ENCODE peak calls at places on chromosomes 13 and 19, in four cellular contexts. U is neuronal stem cell, F is K562, J is endodermal cell. T is an unnamed sample. For H3K4me1, the result is how much of the 10 kb centered on the place peaks cover.

GRCh38 chr13:95948646-95949045 is 104.6 kb downstream of the UGGT2 start:
- DNase-seq in U (no peak), F (no peak), J (no peak), T (no peak)

GRCh38 chr19:1672038-1672768 is 19.8 kb upstream of the TCF3 start:
- DNase-seq in U (no peak), F (peak), J (peak), T (peak)

GRCh38 chr13:76982051-76982450 is 9.8 kb upstream of the CLN5 start:
- DNase-seq in U (no peak), F (no peak), J (no peak), T (no peak)

GRCh38 chr13:31101511-31102170 is 60.1 kb downstream of the HSPH1 start:
- DNase-seq in U (no peak), F (no peak), J (no peak), T (no peak)

GRCh38 chr13:49776871-49777270 is 15.6 kb downstream of the KPNA3 start:
- DNase-seq in U (no peak), F (no peak), J (no peak), T (no peak)

GRCh38 chr13:94710881-94711560 is 1.3 kb downstream of the SOX21 start:
- DNase-seq in U (no peak), F (peak), J (peak), T (peak)

GRCh38 chr13:72180253-72180952 is 313.4 kb upstream of the DACH1 start:
- DNase-seq in U (no peak), F (no peak), J (peak), T (no peak)

GRCh38 chr19:6519289-6519688 is 11.5 kb upstream of the TNFSF9 start:
- DNase-seq in U (no peak), F (no peak), J (no peak), T (no peak)

GRCh38 chr19:7788178-7788932 is 25.3 kb downstream of the CLEC4M start:
- DNase-seq in U (no peak), F (no peak), J (peak), T (peak)

GRCh38 chr13:61275740-61276139 is 139.9 kb downstream of the PCDH20 start:
- DNase-seq in U (no peak), F (no peak), J (no peak), T (no peak)

GRCh38 chr19:44684892-44685847 is 13.8 kb upstream of the CEACAM16 start:
- DNase-seq in U (peak), F (peak), J (peak), T (no peak)

GRCh38 chr19:39237200-39238184 is 7.3 kb downstream of the IFNL3 start:
- DNase-seq in U (no peak), F (peak), J (peak), T (peak)

GRCh38 chr13:41458187-41458938 is 1.0 kb downstream of the RGCC start:
- DNase-seq in U (no peak), F (peak), J (peak), T (peak)

GRCh38 chr13:42924290-42924803 is 67.7 kb downstream of the EPSTI1 start:
- DNase-seq in U (no peak), F (no peak), J (no peak), T (no peak)

GRCh38 chr19:35539314-35539713 is 6.1 kb downstream of the GAPDHS start:
- DNase-seq in U (no peak), F (no peak), J (no peak), T (no peak)

GRCh38 chr13:94128430-94128829 is 351.1 kb downstream of the DCT start:
- DNase-seq in U (no peak), F (no peak), J (no peak), T (no peak)

GRCh38 chr19:5104871-5105351 is 136.0 kb downstream of the KDM4B start:
- DNase-seq in U (no peak), F (no peak), J (no peak), T (no peak)

GRCh38 chr19:6059396-6059947 is 50.8 kb downstream of the RFX2 start:
- DNase-seq in U (no peak), F (no peak), J (no peak), T (peak)

GRCh38 chr19:16170134-16170533 is 3.2 kb downstream of the CIB3 start:
- DNase-seq in U (no peak), F (no peak), J (no peak), T (no peak)

GRCh38 chr19:7540761-7541480 is 5.4 kb downstream of the PNPLA6 start:
- DNase-seq in U (no peak), F (peak), J (peak), T (no peak)

GRCh38 chr13:51125495-51126226 is 14.6 kb upstream of the C13orf42 start:
- DNase-seq in U (peak), F (peak), J (peak), T (no peak)

GRCh38 chr19:11375143-11375948 is 880 bp downstream of the SWSAP1 start:
- DNase-seq in U (no peak), F (no peak), J (peak), T (peak)

GRCh38 chr13:66635526-66635925 is 594.6 kb downstream of the PCDH9 start:
- DNase-seq in U (no peak), F (no peak), J (no peak), T (no peak)

GRCh38 chr19:13071444-13072205 is 31.0 kb downstream of the LYL1 start:
- DNase-seq in U (no peak), F (no peak), J (no peak), T (no peak)

GRCh38 chr19:17953316-17953801 is 13.5 kb upstream of the KCNN1 start:
- DNase-seq in U (no peak), F (no peak), J (no peak), T (no peak)

GRCh38 chr19:17951151-17952040 is 15.5 kb upstream of the KCNN1 start:
- DNase-seq in U (no peak), F (no peak), J (peak), T (no peak)

GRCh38 chr19:17950310-17951150 is 16.4 kb upstream of the KCNN1 start:
- DNase-seq in U (no peak), F (peak), J (peak), T (no peak)

GRCh38 chr19:17953869-17954268 is 13.0 kb upstream of the KCNN1 start:
- DNase-seq in U (no peak), F (peak), J (no peak), T (no peak)

GRCh38 chr19:17952041-17952976 is 14.6 kb upstream of the KCNN1 start:
- DNase-seq in U (no peak), F (peak), J (peak), T (no peak)
- H3K4me3 ChIP-seq in U (peak), F (peak), J (peak), T (no peak)

DNA sequence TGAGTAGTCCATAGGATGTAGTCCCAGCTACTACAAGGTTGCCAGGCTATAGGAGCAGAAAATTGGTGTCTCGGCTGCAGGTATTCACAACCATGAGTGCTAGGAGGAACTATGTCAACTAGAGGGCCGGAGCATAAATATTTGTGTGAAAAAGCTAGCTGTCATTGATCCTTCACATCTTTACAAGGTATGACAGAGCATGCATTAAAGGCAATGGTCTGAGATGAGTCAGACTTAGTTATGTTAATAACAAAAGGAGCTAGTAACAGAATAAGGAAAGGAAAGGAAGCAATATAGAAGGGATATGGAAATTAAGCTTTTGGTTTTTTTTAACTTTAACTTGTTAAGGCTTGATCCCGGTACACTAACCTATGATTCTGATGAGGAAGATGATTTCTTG is 40.9 kb upstream of the PSG9 start:
- DNase-seq in U (no peak), F (no peak), J (no peak), T (no peak)
- H3K9ac ChIP-seq in U (no peak), F (no peak), J (no peak), T (no peak)

GRCh38 chr13:102198418-102199322 is 203.2 kb downstream of the FGF14 start:
- DNase-seq in U (no peak), F (no peak), J (no peak), T (no peak)
- H3K4me1 ChIP-seq in U (under half), F (under half), J (under half), T (under half)

DNA sequence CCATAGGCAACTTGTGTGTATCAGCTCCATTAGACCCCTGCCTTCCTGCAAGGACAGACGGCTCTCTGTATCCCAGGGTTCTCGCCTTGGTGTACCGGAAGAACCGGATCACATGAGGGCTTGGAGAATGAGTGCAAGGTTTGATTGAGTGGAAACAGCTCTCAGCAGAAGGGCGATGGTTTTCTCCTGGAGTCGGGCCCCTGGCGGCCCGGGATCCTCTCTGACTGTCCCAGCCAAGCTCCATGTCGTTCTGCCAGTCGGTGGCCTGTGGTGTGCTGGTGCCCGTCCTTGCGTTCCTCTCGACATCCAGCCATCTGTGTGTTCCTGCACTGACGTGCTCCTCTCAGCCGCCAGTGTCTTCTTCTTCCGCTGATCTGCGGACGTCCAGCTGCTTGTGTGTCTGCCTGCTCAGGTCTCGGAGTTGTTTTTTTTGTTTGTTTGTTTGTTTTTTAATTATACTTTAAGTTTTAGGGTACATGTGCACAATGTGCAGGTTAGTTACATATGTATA is 16.1 kb downstream of the LILRB1 start:
- DNase-seq in U (no peak), F (no peak), J (no peak), T (no peak)
- H3K4me3 ChIP-seq in U (no peak), F (no peak), J (no peak), T (no peak)

GRCh38 chr13:110381029-110381360 is 73.9 kb downstream of the COL4A2 start:
- DNase-seq in U (no peak), F (no peak), J (no peak), T (no peak)

GRCh38 chr13:110377178-110378175 is 70.4 kb downstream of the COL4A2 start:
- DNase-seq in U (no peak), F (no peak), J (no peak), T (no peak)

GRCh38 chr13:110380359-110381028 is 73.4 kb downstream of the COL4A2 start:
- DNase-seq in U (no peak), F (no peak), J (peak), T (no peak)

GRCh38 chr13:110379905-110380341 is 72.8 kb downstream of the COL4A2 start:
- DNase-seq in U (no peak), F (no peak), J (peak), T (no peak)

DNA sequence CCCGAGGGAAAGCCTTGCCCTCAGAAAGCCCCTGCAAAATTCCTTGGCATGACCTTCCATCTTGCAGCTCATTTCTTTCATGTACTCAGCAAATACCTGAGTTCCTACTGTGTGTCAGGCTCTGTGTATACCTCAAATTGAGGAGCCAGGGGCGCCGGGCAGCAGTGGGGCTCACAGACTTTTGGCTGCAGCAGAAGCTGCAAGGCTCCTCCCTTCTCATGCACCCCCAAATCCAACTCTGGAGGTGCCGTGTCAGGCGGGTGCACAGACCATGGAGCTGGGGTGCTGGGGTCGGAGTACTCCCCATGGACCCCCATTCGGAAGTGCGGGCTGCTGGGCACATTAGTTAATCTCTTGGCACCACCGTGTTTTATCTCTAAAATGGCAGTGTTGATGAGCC is 72.3 kb downstream of the COL4A2 start:
- DNase-seq in U (no peak), F (no peak), J (no peak), T (no peak)
- H3K9ac ChIP-seq in U (no peak), F (no peak), J (no peak), T (no peak)

GRCh38 chr13:35887028-35887666 is 244.0 kb downstream of the DCLK1 start:
- DNase-seq in U (no peak), F (no peak), J (no peak), T (no peak)
- H3K4me1 ChIP-seq in U (under half), F (under half), J (under half), T (under half)

DNA sequence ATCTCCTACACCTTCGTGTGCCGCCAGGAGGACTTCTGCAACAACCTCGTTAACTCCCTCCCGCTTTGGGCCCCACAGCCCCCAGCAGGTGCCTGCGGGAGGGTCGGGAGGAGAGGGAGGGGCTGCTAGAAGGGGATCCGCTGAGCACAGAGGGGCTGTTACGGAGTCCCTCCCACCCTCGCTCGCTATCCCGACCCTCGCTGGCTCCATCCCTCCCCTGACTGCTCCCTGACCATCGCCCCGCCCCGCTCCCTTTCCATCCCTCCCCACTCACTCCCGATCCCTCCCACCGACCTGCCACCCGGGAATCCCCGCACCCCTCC is 780 bp downstream of the CD177 start:
- DNase-seq in U (peak), F (no peak), J (peak), T (no peak)
- H3K4me3 ChIP-seq in U (peak), F (no peak), J (peak), T (no peak)

GRCh38 chr19:55172741-55173140 is 6.3 kb upstream of the DNAAF3 start:
- DNase-seq in U (no peak), F (no peak), J (peak), T (no peak)

GRCh38 chr19:55173717-55174409 is 6.2 kb downstream of the SYT5 start:
- DNase-seq in U (peak), F (peak), J (peak), T (no peak)

GRCh38 chr19:55171440-55171839 is 5.0 kb upstream of the DNAAF3 start:
- DNase-seq in U (no peak), F (no peak), J (no peak), T (no peak)

GRCh38 chr19:55174425-55175116 is 5.5 kb downstream of the SYT5 start:
- DNase-seq in U (no peak), F (no peak), J (no peak), T (no peak)

GRCh38 chr19:55173186-55173716 is 6.8 kb upstream of the DNAAF3 start:
- DNase-seq in U (no peak), F (no peak), J (peak), T (no peak)
- H3K9ac ChIP-seq in U (peak), F (peak), J (no peak), T (no peak)

T was measured in kidney.